ENCODE peak calls at places on chromosomes 11 and 22, in nine cellular contexts. E is cardiac fibroblast; L is HL-60; G is CD8-positive, alpha-beta T cell; J is lower lobe of right lung; W is neural progenitor cell; B is endothelial cell; O is mammary epithelial cell; S is colonic mucosa. Q is an unnamed sample.

GRCh38 chr22:48369789-48370507 is 1457.7 kb downstream of the BRD1 start:
- DNase-seq in E (no peak), G (no peak), J (no peak), O (no peak), S (peak), L (no peak), B (no peak), W (peak), Q (no peak)

GRCh38 chr11:112127056-112127455 is 36.8 kb downstream of the IL18 start:
- DNase-seq in J (no peak), G (no peak), O (no peak), E (no peak), W (no peak), B (no peak), S (no peak), L (no peak), Q (no peak)

GRCh38 chr11:64590763-64591221 is at the start of gene SLC22A12:
- DNase-seq in W (no peak), S (no peak), E (no peak), G (no peak), B (no peak), L (no peak), J (peak), O (no peak), Q (no peak)

GRCh38 chr11:1277936-1278512 is 31.4 kb downstream of the TOLLIP start:
- DNase-seq in O (no peak), L (no peak), G (no peak), B (no peak), S (no peak), J (no peak), W (no peak), E (no peak), Q (no peak)

GRCh38 chr11:35850191-35850590 is 93.7 kb upstream of the LDLRAD3 start:
- DNase-seq in B (no peak), G (no peak), E (no peak), W (no peak), L (no peak), S (no peak), J (no peak), O (no peak), Q (no peak)

GRCh38 chr11:45887587-45887986 is 2.1 kb downstream of the MAPK8IP1 start:
- DNase-seq in O (no peak), S (no peak), E (no peak), G (no peak), B (no peak), L (no peak), W (no peak), J (no peak), Q (no peak)

GRCh38 chr11:123491241-123491640 is 61.2 kb downstream of the GRAMD1B start:
- DNase-seq in G (no peak), E (no peak), W (no peak), J (no peak), O (no peak), B (no peak), S (no peak), L (no peak), Q (no peak)

GRCh38 chr11:75431533-75432525 is 1.2 kb downstream of the KLHL35 start:
- DNase-seq in J (no peak), S (peak), G (no peak), O (peak), W (peak), B (peak), E (no peak), L (no peak), Q (no peak)

GRCh38 chr11:2927851-2928604 is 1.2 kb downstream of the PHLDA2 start:
- DNase-seq in G (no peak), E (peak), J (peak), L (peak), O (peak), S (peak), B (no peak), W (no peak), Q (peak)
- TF ChIP-seq CTCF in G (no peak), E (no peak), J (no peak), L (no peak), O (no peak), S (no peak), B (no peak), W (no peak), Q (peak)

GRCh38 chr11:83087035-83087434 is 15.3 kb upstream of the RAB30 start:
- DNase-seq in S (no peak), W (no peak), J (no peak), B (no peak), L (no peak), G (no peak), E (peak), O (no peak), Q (no peak)
- TF ChIP-seq CTCF in S (peak), W (no peak), J (no peak), B (no peak), L (no peak), G (no peak), E (no peak), O (no peak), Q (no peak)

GRCh38 chr11:77548552-77549439 is 41.0 kb upstream of the AQP11 start:
- DNase-seq in L (no peak), B (no peak), W (no peak), G (no peak), J (no peak), S (no peak), O (no peak), E (no peak), Q (no peak)
- TF ChIP-seq CTCF in L (no peak), B (no peak), W (no peak), G (no peak), J (no peak), S (no peak), O (no peak), E (no peak), Q (no peak)

DNA sequence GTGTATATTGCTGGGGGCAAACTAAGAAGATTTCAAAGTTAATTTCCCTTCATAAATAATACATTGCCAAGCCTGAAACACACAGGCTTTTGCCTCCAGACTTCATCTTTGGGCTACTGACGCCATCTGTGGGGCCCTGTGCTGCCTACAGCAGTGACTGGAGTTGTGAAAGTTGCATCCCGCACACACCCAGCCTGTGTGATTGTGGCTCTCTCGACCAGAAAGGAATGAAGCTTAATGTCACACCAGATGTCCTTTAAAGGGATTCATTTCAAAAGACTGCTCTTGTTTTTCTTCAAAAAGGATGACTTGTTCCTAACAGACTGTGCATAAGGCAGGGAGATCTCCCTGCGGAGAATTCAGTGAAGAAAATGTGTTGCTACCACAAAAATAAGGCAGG is 210.5 kb downstream of the FAM181B start:
- DNase-seq in E (no peak), G (no peak), W (peak), O (no peak), B (peak), S (no peak), L (no peak), J (no peak), Q (no peak)
- TF ChIP-seq CTCF in E (no peak), G (no peak), W (peak), O (no peak), B (no peak), S (no peak), L (no peak), J (no peak), Q (no peak)

GRCh38 chr11:132318421-132319157 is 948.2 kb downstream of the NTM start:
- DNase-seq in B (no peak), O (peak), J (no peak), S (no peak), G (no peak), E (peak), L (no peak), W (no peak), Q (peak)
- TF ChIP-seq CTCF in B (no peak), O (no peak), J (no peak), S (no peak), G (no peak), E (no peak), L (no peak), W (no peak), Q (no peak)

GRCh38 chr22:45201678-45202332 is 38.1 kb downstream of the NUP50 start:
- DNase-seq in O (peak), J (peak), S (no peak), E (peak), B (no peak), G (no peak), W (no peak), L (no peak), Q (peak)
- TF ChIP-seq CTCF in O (no peak), J (no peak), S (no peak), E (no peak), B (no peak), G (no peak), W (no peak), L (no peak), Q (no peak)

GRCh38 chr11:10298342-10298741 is 4.3 kb upstream of the SBF2 start:
- DNase-seq in L (peak), G (peak), B (no peak), J (no peak), E (peak), O (peak), W (no peak), S (no peak), Q (peak)
- TF ChIP-seq CTCF in L (no peak), G (peak), B (no peak), J (peak), E (peak), O (peak), W (peak), S (no peak), Q (peak)

GRCh38 chr22:43244385-43244784 is 57.5 kb upstream of the TTLL12 start:
- DNase-seq in W (no peak), O (no peak), G (no peak), J (no peak), S (no peak), B (no peak), L (no peak), E (no peak), Q (no peak)

GRCh38 chr22:43244803-43245527 is 58.0 kb upstream of the TTLL12 start:
- DNase-seq in S (no peak), W (no peak), G (no peak), O (no peak), L (no peak), B (no peak), J (no peak), E (no peak), Q (no peak)

GRCh38 chr22:43249789-43250188 is 62.9 kb upstream of the TTLL12 start:
- DNase-seq in W (no peak), J (no peak), L (no peak), S (no peak), B (no peak), G (no peak), E (no peak), O (no peak), Q (no peak)

GRCh38 chr22:43243275-43243768 is 56.4 kb upstream of the TTLL12 start:
- DNase-seq in G (no peak), O (no peak), E (no peak), S (no peak), L (no peak), W (no peak), B (no peak), J (no peak), Q (no peak)

GRCh38 chr22:43247546-43248260 is 60.8 kb upstream of the TTLL12 start:
- DNase-seq in B (no peak), S (no peak), G (no peak), E (no peak), W (no peak), O (no peak), J (no peak), L (no peak), Q (no peak)
- TF ChIP-seq CTCF in B (no peak), S (no peak), G (no peak), E (no peak), W (no peak), O (no peak), J (no peak), L (no peak), Q (no peak)

GRCh38 chr11:78720281-78720989 is 145.8 kb upstream of the NARS2 start:
- DNase-seq in W (no peak), L (no peak), G (no peak), J (no peak), B (no peak), E (no peak), S (no peak), O (no peak), Q (no peak)

GRCh38 chr11:78717031-78717430 is 142.4 kb upstream of the NARS2 start:
- DNase-seq in J (no peak), L (no peak), O (no peak), S (no peak), G (no peak), W (no peak), E (no peak), B (no peak), Q (no peak)

GRCh38 chr11:78714539-78714938 is 139.9 kb upstream of the NARS2 start:
- DNase-seq in E (no peak), L (no peak), J (no peak), O (no peak), W (no peak), B (no peak), S (peak), G (no peak), Q (no peak)

GRCh38 chr11:78711732-78712131 is 137.1 kb upstream of the NARS2 start:
- DNase-seq in G (no peak), L (no peak), W (no peak), S (no peak), E (no peak), O (no peak), B (no peak), J (no peak), Q (no peak)

GRCh38 chr11:78715639-78716311 is 141.1 kb upstream of the NARS2 start:
- DNase-seq in E (peak), G (no peak), L (peak), J (peak), S (peak), B (peak), O (peak), W (peak), Q (peak)
- TF ChIP-seq CTCF in E (peak), G (peak), L (peak), J (peak), S (peak), B (peak), O (peak), W (peak), Q (peak)

DNA sequence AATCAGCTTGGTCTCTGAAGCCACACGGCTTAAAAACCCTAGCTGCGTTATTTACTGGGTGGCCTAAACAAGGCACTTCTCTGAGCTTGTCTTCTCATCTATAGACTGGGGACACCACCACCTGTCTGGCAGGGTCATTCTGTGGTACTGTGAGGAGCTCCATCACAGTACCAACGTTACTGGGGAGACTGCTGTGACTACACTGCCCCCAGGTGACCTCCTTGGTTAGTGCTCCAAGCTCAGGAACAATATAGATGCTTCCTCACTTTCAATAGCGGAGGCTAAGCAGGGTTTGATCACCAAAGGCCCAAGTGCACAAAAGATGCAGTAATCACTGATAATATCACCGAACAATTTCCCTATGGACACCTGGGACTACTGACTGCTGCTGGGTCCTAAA is 18.9 kb downstream of the PRPF19 start:
- DNase-seq in L (peak), E (peak), W (peak), J (no peak), O (peak), B (peak), G (peak), S (peak), Q (peak)
- TF ChIP-seq CTCF in L (peak), E (peak), W (peak), J (peak), O (peak), B (peak), G (peak), S (peak), Q (peak)

Q was measured in fibroblast of pulmonary artery.